ENCODE peak calls at places on chromosomes 1 and 21, in four cellular contexts. U is cardiac fibroblast, I is fibroblast of lung, N is fibroblast of villous mesenchyme. M is an unnamed sample.

GRCh38 chr1:229407206-229408026 is 26.5 kb downstream of the ACTA1 start:
- DNase-seq in U (no peak), I (no peak), N (no peak), M (no peak)

GRCh38 chr1:36981771-36982622 is 52.3 kb downstream of the GRIK3 start:
- DNase-seq in U (no peak), I (no peak), N (no peak), M (no peak)

GRCh38 chr1:73382971-73383370 is 815.0 kb downstream of the LRRIQ3 start:
- DNase-seq in U (no peak), I (no peak), N (no peak), M (no peak)

GRCh38 chr21:31987696-31988095 is 114.9 kb downstream of the HUNK start:
- DNase-seq in U (no peak), I (no peak), N (no peak), M (no peak)

GRCh38 chr1:220691039-220691684 is 999 bp downstream of the C1orf115 start:
- DNase-seq in U (no peak), I (no peak), N (no peak), M (no peak)

GRCh38 chr1:180176965-180177364 is 22.3 kb downstream of the QSOX1 start:
- DNase-seq in U (no peak), I (no peak), N (no peak), M (no peak)

GRCh38 chr1:67575861-67576260 is 109.1 kb upstream of the GADD45A start:
- DNase-seq in U (peak), I (peak), N (peak), M (peak)

GRCh38 chr1:42745851-42746250 is 5.8 kb upstream of the CLDN19 start:
- DNase-seq in U (no peak), I (no peak), N (peak), M (no peak)

GRCh38 chr1:44903261-44903660 is 60.2 kb upstream of the PTCH2 start:
- DNase-seq in U (peak), I (no peak), N (peak), M (no peak)

GRCh38 chr1:58430355-58431335 is 115.9 kb downstream of the OMA1 start:
- DNase-seq in U (no peak), I (no peak), N (no peak), M (no peak)

GRCh38 chr1:29513357-29513756 is 277.0 kb downstream of the PTPRU start:
- DNase-seq in U (peak), I (peak), N (peak), M (peak)

GRCh38 chr1:222387020-222387816 is 160.7 kb downstream of the HHIPL2 start:
- DNase-seq in U (no peak), I (no peak), N (no peak), M (no peak)

GRCh38 chr1:156618853-156619581 is at the start of gene HAPLN2:
- DNase-seq in U (no peak), I (no peak), N (no peak), M (no peak)

GRCh38 chr1:225817611-225818061 is 7.7 kb downstream of the EPHX1 start:
- DNase-seq in U (peak), I (peak), N (peak), M (peak)

GRCh38 chr1:203327684-203328457 is 22.6 kb downstream of the BTG2 start:
- DNase-seq in U (peak), I (peak), N (peak), M (peak)

GRCh38 chr1:54599211-54599823 is 24.0 kb downstream of the FAM151A start:
- DNase-seq in U (no peak), I (no peak), N (no peak), M (no peak)

GRCh38 chr1:153362187-153362586 is 4.5 kb downstream of the S100A9 start:
- DNase-seq in U (no peak), I (no peak), N (no peak), M (no peak)

GRCh38 chr1:71295340-71295739 is 214.5 kb upstream of the ZRANB2 start:
- DNase-seq in U (no peak), I (no peak), N (no peak), M (no peak)

GRCh38 chr1:29686012-29686930 is 449.9 kb downstream of the PTPRU start:
- DNase-seq in U (no peak), I (no peak), N (no peak), M (no peak)

GRCh38 chr1:68958957-68959356 is 462.1 kb upstream of the DEPDC1 start:
- DNase-seq in U (no peak), I (no peak), N (no peak), M (no peak)

GRCh38 chr1:100657876-100658715 is 61.4 kb upstream of the VCAM1 start:
- DNase-seq in U (no peak), I (no peak), N (peak), M (no peak)

GRCh38 chr21:28961927-28962326 is 30.8 kb downstream of the LTN1 start:
- DNase-seq in U (no peak), I (no peak), N (no peak), M (no peak)

GRCh38 chr1:214445846-214446614 is 105.4 kb downstream of the PTPN14 start:
- DNase-seq in U (peak), I (peak), N (peak), M (peak)

DNA sequence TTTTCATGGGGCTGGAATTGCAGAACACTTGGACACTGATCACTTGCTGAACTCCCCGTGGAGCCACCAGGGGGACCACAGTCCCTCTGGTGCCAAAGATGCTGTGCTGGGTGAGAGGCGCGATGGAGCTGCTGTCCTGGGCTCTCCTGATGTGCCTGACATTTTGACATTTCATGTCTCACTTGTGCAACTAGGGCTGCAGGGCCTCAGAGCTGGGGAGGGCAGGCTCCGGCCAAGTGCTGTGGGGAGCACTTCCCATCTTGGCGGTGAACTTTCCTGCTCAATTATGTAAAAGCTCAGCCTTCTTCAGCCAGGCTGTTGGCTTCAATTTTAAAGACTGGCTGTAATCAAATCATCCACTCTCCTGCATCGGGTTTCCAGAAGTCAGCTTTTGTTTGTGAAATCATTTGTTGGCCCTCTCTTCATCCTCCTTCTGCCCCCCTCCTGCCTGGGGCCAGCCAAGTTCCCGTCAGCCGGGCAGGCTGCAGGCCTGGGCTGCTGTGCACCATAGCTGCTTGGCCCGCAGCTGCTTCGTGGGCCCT is 36.8 kb downstream of the KCNAB2 start:
- DNase-seq in U (peak), I (peak), N (peak), M (no peak)
- TF ChIP-seq CTCF in U (peak), I (peak), N (peak), M (no peak)

GRCh38 chr1:77847621-77848080 is 40.8 kb upstream of the NEXN start:
- DNase-seq in U (no peak), I (no peak), N (no peak), M (no peak)

GRCh38 chr1:77841574-77841973 is 46.9 kb upstream of the NEXN start:
- DNase-seq in U (no peak), I (no peak), N (no peak), M (no peak)

GRCh38 chr1:77850082-77850481 is 38.3 kb upstream of the NEXN start:
- DNase-seq in U (no peak), I (no peak), N (no peak), M (no peak)

GRCh38 chr1:77846966-77847365 is 41.5 kb upstream of the NEXN start:
- DNase-seq in U (peak), I (no peak), N (no peak), M (no peak)
- H3K4me3 ChIP-seq in U (no peak), I (no peak), N (no peak), M (no peak)

DNA sequence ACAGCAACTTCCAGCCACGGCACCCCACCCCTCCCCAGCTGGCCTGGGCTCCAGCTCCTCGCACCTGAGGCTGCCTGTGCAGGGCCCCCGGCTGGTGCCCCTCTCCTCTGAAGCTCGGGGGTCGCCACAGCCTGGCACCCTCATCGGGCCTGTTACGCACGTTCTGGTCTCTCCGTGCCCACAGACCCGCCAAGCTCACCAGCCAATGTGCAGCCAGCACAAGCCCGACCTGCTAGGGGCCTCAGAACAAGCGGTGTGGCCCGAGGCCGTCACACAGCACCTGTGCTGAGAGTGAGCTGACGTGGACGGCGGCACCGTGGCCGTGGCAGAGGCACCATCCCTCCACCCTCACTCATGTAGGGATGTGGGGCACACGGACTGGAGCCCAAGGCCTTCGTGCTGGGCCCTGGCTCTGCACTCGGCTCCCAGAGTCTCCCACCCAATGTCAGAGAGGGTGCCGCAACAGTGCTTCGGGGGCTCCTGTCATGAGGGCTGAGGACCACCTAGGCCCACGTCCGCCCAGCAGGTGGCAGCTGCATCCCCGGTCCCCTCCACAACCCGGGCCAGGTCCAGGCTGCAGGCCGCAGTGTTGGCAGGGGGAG is 4.4 kb upstream of the SAMD11 start:
- DNase-seq in U (no peak), I (no peak), N (no peak), M (no peak)
- TF ChIP-seq CTCF in U (no peak), I (peak), N (no peak), M (no peak)

GRCh38 chr1:17118268-17118667 is 983 bp downstream of the PADI2 start:
- DNase-seq in U (no peak), I (no peak), N (no peak), M (no peak)

GRCh38 chr1:17119076-17119743 is at the start of gene PADI2:
- DNase-seq in U (peak), I (peak), N (peak), M (peak)

GRCh38 chr1:17116643-17117042 is 2.6 kb downstream of the PADI2 start:
- DNase-seq in U (no peak), I (no peak), N (no peak), M (no peak)

GRCh38 chr1:17118706-17119075 is 560 bp downstream of the PADI2 start:
- DNase-seq in U (no peak), I (no peak), N (no peak), M (no peak)

DNA sequence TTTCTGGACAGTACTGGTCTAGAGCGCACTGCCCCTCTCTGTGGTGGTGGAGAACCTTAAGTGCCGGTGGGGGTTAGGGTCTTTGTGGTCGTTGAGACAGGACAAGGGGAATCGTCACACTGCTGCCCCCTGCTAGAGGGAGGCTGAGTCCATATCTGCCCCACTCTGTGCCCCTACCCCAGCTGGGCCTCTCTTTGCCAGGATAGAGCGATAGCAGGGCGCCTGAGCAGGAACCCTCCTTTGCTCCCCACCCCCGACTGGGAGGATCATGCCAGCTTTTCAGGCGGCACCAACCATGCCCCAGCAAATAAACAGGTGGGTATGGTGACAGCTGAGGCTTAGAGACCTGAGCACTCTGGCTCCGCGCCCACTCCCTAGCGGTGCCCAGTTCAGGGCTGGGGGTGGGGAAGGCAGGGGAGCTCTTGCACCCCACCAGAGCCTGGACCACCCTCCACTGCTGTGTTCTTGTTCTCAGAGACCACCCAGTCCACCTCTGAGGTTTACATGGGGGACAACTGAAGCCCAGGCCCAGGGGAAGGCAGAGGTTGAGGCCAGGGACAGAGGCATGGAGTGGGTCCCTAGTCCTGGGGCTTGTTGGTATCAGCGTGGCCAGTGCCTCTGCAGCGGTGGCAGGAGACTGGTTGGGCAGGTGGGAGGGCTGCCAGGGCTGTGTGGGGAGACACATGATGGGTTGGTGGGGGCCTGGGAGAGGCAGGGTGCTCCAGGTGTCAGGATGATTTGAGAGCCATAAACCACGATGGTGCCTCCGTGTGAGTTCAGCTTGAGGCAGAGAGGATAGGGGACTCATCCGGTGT is 1.6 kb downstream of the PADI2 start:
- DNase-seq in U (no peak), I (no peak), N (no peak), M (no peak)
- H3K4me3 ChIP-seq in U (no peak), I (no peak), N (no peak), M (no peak)

DNA sequence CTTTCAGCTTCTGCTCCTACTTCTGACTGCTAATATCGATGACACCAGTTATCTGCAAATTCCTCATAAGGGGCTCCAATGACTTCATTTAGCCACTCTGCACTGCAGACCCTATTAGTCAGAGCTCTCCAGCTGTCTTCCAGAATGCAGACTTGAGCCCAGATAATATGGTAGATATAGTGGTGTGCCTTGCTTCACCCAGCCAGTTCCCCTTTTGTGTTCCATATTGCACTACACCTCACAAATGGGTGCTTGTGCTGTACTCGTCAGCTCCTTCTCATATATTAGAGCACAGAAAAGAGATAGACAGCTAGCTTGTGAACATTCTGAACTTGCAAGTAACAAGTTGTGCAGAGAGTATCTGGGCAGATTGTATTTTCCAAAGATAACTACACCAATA is 23.7 kb upstream of the COG2 start:
- DNase-seq in U (no peak), I (no peak), N (no peak), M (no peak)
- TF ChIP-seq CTCF in U (no peak), I (no peak), N (no peak), M (no peak)

DNA sequence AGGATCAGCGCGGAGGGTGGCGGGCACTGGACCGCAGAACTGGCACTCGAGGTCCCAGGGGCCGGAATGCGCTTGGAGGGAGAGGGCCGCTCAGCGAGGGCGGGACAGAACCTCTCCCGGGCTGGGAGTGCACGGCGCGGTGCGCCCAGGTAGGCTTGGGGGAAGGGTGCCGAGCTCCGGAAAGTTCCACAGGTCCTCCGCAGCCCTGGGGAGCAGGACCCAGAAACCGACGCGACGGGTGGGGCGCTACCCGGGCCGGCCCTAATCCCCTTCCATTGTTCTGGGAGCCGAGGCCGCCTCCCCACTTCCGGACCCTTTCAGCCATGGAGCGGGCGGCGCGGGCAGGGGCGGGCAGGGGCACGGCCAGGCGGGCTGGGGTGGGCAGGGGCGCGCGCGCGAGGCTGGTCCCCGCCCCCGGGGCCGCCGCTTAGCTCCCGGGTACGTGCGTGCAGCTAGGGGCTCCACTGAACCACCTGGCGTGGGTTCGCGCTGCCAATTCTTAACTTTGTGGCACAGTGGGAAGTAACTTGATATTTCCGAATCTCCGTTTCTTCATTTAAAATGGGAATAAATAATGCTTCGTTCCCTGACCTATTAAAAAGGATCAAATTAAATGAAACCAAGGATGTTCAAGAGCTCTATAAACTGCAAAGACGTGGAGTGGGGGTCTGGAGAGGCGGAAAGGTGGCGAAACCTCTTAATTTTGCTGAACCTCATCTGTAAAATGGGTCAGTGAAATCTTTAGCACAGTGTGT is 20.7 kb downstream of the LGR6 start:
- DNase-seq in U (no peak), I (no peak), N (no peak), M (no peak)
- H3K4me3 ChIP-seq in U (peak), I (no peak), N (no peak), M (peak)

DNA sequence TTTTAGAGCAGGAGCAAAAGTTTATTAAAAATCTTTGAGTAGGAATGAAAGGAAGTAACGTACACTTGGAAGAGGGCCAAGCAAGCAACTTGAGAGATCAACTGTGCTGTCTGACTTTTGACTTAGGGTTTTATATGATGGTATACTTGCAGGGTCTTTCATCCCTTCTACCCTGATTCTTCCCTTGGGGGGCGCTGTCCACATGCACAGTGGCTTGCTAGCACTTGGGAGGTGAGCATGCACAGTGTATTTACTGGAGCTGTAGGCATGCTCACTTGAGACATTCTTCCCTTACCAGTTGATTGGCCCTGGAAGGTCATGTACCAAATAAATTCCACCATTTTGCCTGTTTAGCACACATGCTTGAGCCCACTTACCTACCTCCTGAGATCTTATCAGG is 1001.3 kb upstream of the ADGRL2 start:
- DNase-seq in U (peak), I (no peak), N (no peak), M (no peak)
- TF ChIP-seq CTCF in U (no peak), I (peak), N (no peak), M (no peak)

DNA sequence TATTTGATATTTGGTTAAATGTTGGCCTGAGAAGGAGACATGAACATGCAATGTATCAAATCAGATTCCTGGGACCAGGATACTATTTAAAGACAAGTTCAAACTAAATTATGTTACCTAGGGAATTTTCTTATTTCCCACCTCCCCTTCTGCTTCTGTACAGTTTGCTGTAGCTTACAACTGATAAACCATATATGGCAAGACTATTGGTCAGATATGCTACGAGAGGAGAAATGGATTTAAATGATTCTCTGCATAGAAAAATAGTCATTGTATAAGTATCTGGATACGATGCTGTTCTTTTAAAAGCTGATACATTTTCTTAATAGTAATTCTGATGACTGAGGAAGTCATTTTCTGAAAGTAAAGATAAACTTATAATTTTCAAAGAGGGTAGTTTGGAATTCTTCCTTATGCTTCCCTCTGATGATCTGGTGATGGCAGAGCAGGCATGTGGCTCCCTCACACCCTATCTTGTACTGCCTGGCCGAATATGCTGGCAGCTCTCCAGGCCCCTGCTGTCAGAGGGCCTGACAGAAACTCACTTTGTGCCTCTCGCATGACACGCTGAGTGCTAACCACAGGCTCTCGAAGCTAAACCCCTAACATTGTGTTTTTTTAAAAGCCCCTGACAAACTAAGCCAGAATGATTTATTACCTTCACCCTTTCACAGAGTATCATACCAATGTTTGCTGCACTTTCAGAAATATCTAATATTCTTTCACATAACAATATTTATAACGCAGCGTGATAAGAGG is 19.4 kb downstream of the RRP15 start:
- DNase-seq in U (peak), I (peak), N (peak), M (peak)
- H3K4me3 ChIP-seq in U (no peak), I (no peak), N (no peak), M (no peak)

M was measured in mammary epithelial cell.